ENCODE peak calls at places on chromosomes 16 and 17, in seven cellular contexts. N is A549, P is ovary, J is NB4, B is adrenal gland, Z is prostate gland, E is IMR-90. X is an unnamed sample.

GRCh38 chr17:4407851-4408250 is 25.9 kb upstream of the SPNS3 start:
- DNase-seq in B (peak), P (no peak), E (no peak), J (no peak), Z (peak), N (no peak), X (no peak)

GRCh38 chr16:75062135-75062943 is 54.2 kb downstream of the LDHD start:
- DNase-seq in B (peak), E (peak), Z (no peak), P (peak), N (no peak), J (no peak), X (peak)

GRCh38 chr16:20910781-20911321 is 10.3 kb downstream of the LYRM1 start:
- DNase-seq in B (no peak), Z (no peak), E (peak), J (peak), N (peak), P (no peak), X (no peak)

GRCh38 chr17:44065668-44066203 is 735 bp downstream of the LSM12 start:
- DNase-seq in B (no peak), J (no peak), E (no peak), N (no peak), Z (no peak), P (no peak), X (no peak)

GRCh38 chr17:77476920-77477805 is 336.4 kb downstream of the SEC14L1 start:
- DNase-seq in E (peak), Z (peak), J (no peak), B (peak), P (peak), N (no peak), X (peak)

GRCh38 chr17:69142473-69142802 is 743 bp upstream of the ABCA6 start:
- DNase-seq in P (no peak), E (peak), N (no peak), Z (no peak), J (no peak), B (no peak), X (no peak)

GRCh38 chr17:64118452-64118979 is 11.4 kb downstream of the ERN1 start:
- DNase-seq in J (peak), N (no peak), Z (peak), P (peak), E (no peak), B (peak), X (peak)

GRCh38 chr17:58336456-58337094 is 8.0 kb upstream of the TSPOAP1 start:
- DNase-seq in N (no peak), P (no peak), J (peak), E (peak), Z (no peak), B (peak), X (no peak)

GRCh38 chr16:15988268-15989013 is 39.0 kb downstream of the ABCC1 start:
- DNase-seq in P (no peak), B (peak), J (peak), E (peak), Z (no peak), N (no peak), X (no peak)

GRCh38 chr17:68782829-68783228 is 172.4 kb downstream of the ABCA8 start:
- DNase-seq in J (no peak), B (peak), Z (no peak), N (no peak), E (no peak), P (no peak), X (no peak)

GRCh38 chr16:27571433-27572306 is 21.7 kb downstream of the KATNIP start:
- DNase-seq in J (no peak), B (no peak), E (no peak), P (no peak), Z (no peak), N (no peak), X (peak)

GRCh38 chr16:68311316-68311620 is 449 bp downstream of the PRMT7 start:
- DNase-seq in P (no peak), Z (no peak), J (peak), N (no peak), B (no peak), E (peak), X (no peak)

GRCh38 chr17:81130385-81131288 is 34.7 kb upstream of the PVALEF start:
- DNase-seq in J (no peak), P (no peak), B (no peak), Z (no peak), N (no peak), E (no peak), X (no peak)

GRCh38 chr16:56683424-56684162 is 1.3 kb downstream of the MT1X start:
- DNase-seq in J (no peak), N (no peak), B (no peak), Z (no peak), E (no peak), P (no peak), X (peak)

GRCh38 chr16:56686758-56687157 is 4.5 kb downstream of the MT1X start:
- DNase-seq in B (no peak), E (no peak), N (no peak), P (no peak), J (no peak), Z (no peak), X (no peak)

GRCh38 chr16:56684256-56684925 is 2.1 kb downstream of the MT1X start:
- DNase-seq in Z (peak), J (no peak), P (no peak), N (no peak), E (no peak), B (no peak), X (peak)

GRCh38 chr16:56682703-56683397 is 580 bp downstream of the MT1X start:
- DNase-seq in B (peak), Z (no peak), P (no peak), J (peak), N (no peak), E (no peak), X (no peak)

GRCh38 chr16:56684926-56685590 is 2.8 kb downstream of the MT1X start:
- DNase-seq in P (no peak), J (no peak), N (no peak), E (no peak), B (no peak), Z (peak), X (peak)
- H3K4me3 ChIP-seq in P (no peak), J (no peak), N (no peak), E (no peak), B (no peak), Z (no peak), X (peak)

GRCh38 chr17:51299859-51300258 is 39.5 kb downstream of the UTP18 start:
- DNase-seq in B (no peak), P (no peak), E (no peak), N (no peak), Z (no peak), J (no peak), X (no peak)

DNA sequence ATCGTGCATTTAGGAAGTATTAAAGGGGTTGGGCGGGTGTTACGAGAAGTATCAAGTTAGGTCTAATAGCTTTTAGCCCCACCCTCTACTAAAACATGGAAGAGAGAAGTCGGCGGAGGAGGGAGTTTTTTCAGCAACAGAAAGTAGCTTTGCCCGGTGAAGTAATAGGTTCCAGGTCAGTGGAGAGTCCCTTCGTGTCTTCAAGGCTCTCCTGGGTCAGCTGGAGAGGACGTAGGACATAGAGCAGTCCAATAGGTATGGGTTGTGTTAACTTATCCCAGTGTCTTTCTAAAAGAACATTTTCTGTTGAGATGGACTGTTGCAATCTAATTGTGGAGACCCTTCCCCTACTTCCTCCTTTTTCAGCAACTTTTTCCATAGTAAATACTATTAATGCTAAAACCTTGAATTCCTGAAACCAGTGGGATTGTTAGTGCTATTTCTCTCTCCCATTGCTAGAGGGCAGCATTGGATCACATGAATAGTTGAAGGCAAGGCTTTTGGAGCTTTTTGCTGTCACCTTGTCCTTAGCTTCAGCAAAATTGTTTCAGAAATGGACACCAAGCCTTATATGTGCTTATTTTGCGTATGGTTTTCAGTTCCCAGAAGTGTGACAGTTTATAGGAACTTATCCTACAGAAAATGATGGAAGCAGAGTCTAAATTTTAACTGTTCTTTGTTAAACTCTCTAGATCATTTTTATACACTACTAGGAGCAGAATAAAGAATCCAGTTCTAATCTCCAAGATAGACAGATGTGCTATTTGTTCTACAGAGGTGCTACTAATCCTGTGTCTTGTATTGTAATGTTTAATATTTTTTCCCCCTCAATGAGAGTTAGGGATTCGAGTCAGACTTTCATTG is 38.4 kb downstream of the UTP18 start:
- DNase-seq in J (peak), E (peak), B (peak), N (peak), P (no peak), Z (no peak), X (peak)
- TF ChIP-seq POLR2A in J (no peak), E (no peak), B (no peak), N (no peak), P (no peak), Z (no peak), X (no peak)

DNA sequence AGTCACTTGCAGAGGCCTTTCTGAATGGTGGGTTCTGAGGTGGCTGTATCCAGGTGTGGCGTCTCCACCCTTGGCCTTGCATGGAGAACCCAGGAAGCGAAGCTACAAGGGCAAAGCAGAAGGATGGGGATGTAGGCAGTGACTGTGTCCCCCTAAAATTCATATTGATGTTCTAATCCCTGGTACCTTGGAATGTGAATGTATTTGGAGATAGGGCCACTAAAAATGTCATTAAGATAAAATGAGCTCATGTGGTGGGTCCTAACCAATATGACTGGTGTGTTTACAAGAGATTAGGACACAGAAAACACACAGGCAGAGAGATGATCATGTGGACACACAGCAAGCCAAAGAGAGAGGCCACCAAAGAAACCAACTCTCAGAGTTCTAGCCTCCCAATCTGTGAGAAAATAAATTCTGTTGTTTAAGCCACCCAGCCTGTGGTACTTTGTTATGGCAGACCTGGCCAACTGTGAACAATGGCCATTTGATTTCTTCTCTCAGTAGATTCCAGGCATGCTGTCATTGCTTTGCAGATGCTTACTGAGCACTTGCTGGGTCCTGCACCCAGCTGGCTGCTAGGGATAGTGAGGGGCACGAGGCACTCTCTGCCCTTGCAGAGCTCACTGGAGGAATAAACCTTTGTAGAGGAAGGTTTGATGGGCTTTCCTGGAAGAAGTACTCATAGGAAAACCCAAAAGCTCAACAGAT is 75.9 kb downstream of the UTP18 start:
- DNase-seq in B (no peak), N (no peak), P (no peak), E (no peak), J (no peak), Z (no peak), X (no peak)
- H3K4me3 ChIP-seq in B (no peak), N (no peak), P (no peak), E (no peak), J (no peak), Z (no peak), X (no peak)

DNA sequence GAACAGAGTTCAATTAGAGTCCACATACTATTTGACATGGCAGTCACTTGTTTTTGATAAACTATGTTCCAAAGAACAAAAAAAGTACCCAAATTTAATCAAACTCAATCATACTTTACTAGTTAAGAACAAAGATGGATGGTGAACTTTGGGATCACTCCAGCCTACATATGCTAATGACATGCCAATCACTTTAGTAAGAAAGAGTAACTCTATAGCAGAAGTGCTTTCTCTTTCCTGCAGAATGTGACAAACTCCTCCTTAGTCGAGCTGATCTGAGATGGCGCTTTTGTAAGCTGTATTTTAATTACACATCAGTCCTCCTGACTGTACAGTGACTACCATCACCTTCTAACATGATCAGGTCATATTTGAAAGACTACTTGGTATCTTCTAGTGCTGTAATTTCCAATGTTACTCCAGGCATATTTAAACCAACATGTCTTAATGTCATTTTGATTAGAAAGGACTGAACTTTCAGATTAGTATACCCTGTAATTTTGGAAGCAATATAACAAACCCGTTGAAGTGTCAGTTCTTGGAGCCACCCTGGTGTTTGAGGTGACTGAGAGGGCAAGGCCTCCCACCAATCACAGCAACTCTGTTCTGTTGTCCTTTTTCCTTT is 4.1 kb downstream of the NETO2 start:
- DNase-seq in P (no peak), E (peak), J (no peak), B (no peak), N (no peak), Z (no peak), X (no peak)
- TF ChIP-seq POLR2A in P (no peak), E (no peak), J (no peak), B (no peak), N (no peak), Z (no peak), X (no peak)

DNA sequence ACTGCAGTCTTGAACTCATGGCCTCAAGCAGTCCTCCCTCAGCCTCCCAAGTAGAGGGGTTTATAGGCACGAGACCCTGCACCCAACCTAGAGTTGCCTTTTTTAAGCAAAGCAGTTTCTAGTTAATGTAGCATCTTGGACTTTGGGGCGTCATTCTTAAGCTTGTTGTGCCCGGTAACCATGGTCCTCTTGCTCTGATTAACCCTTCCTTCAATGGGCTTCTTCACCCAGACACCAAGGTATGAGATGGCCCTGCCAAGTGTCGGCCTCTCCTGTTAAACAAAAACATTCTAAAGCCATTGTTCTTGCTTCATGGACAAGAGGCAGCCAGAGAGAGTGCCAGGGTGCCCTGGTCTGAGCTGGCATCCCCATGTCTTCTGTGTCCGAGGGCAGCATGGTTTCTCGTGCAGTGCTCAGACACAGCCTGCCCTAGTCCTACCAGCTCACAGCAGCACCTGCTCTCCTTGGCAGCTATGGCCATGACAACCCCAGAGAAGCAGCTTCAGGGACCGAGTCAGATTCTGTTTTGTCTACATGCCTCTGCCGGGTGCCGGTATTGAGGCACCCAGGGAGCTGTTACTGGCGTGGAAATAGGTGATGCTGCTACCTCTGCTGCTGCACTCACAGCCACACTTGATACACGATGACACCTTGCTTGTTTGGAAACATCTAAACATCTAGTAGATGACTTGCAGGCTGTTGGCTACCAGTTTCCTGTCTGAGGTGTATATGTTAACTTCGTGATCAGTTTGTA is 3.3 kb downstream of the RPL13 start:
- DNase-seq in E (no peak), Z (no peak), B (no peak), J (peak), P (peak), N (no peak), X (no peak)
- H3K4me3 ChIP-seq in E (no peak), Z (no peak), B (no peak), J (peak), P (no peak), N (peak), X (no peak)

GRCh38 chr16:70703041-70703834 is 17.4 kb upstream of the MTSS2 start:
- DNase-seq in B (peak), Z (peak), P (peak), N (no peak), J (peak), E (peak), X (peak)
- TF ChIP-seq POLR2A in B (no peak), Z (peak), P (peak), N (no peak), J (no peak), E (peak), X (no peak)

GRCh38 chr16:49278944-49279725 is 2.5 kb downstream of the CBLN1 start:
- DNase-seq in J (no peak), E (no peak), Z (no peak), P (no peak), B (no peak), N (no peak), X (no peak)

GRCh38 chr16:49280022-49280741 is 1.5 kb downstream of the CBLN1 start:
- DNase-seq in Z (no peak), E (no peak), J (peak), P (no peak), N (no peak), B (no peak), X (peak)

GRCh38 chr16:49281481-49281842 is at the start of gene CBLN1:
- DNase-seq in J (no peak), N (no peak), Z (no peak), P (no peak), B (no peak), E (no peak), X (no peak)

GRCh38 chr16:49281843-49282642 is 405 bp upstream of the CBLN1 start:
- DNase-seq in N (peak), Z (peak), E (peak), P (no peak), J (no peak), B (peak), X (peak)

DNA sequence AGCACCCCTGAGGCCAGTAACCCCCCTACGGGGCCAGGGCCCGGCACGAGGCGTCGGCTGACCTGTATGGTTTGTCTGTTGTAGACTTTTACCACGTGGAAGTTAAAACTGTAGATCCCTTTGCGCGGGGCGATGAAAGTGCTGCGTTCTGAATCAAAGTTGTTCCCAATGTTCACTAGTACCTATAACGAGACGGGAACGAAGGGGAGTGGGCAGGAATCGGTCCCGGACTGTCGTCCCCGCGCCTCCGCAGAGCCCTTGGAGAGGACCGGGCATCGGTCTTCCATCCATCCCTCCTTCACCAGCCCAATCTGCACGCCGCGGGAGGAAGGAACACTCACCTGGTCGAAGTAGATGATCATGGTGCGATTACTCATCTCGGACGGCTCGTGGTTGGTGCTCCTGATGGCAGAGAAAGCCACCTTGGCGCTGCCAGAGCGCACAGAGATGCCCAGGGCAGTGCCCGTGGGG is 742 bp downstream of the CBLN1 start:
- DNase-seq in E (no peak), N (no peak), B (no peak), Z (no peak), J (no peak), P (no peak), X (no peak)
- H3K4me3 ChIP-seq in E (no peak), N (no peak), B (no peak), Z (no peak), J (no peak), P (no peak), X (no peak)